ENCODE peak calls at places on chromosomes 2 and 18, in nine cellular contexts. O, T, E, I, W, K, F, J and S are unnamed samples.

GRCh38 chr2:161068670-161069069 is 91.6 kb upstream of the TANK start:
- DNase-seq in K (no peak), T (peak), W (no peak), J (no peak), E (no peak), I (no peak), F (peak), O (no peak), S (peak)

GRCh38 chr2:153360239-153360638 is 118.3 kb downstream of the RPRM start:
- DNase-seq in T (no peak), K (no peak), I (no peak), W (no peak), O (no peak), E (no peak), F (no peak), J (no peak), S (no peak)

GRCh38 chr2:20452551-20452950 is 5.7 kb downstream of the RHOB start:
- DNase-seq in O (no peak), W (peak), E (no peak), I (no peak), F (peak), K (no peak), J (no peak), T (peak), S (peak)

GRCh38 chr18:13279181-13280065 is 60.9 kb downstream of the LDLRAD4 start:
- DNase-seq in I (no peak), O (no peak), J (no peak), W (no peak), T (no peak), K (no peak), F (no peak), E (no peak), S (no peak)

GRCh38 chr2:120543899-120544298 is 191.8 kb upstream of the GLI2 start:
- DNase-seq in E (no peak), I (no peak), W (no peak), O (no peak), K (no peak), J (no peak), F (no peak), T (no peak), S (no peak)

GRCh38 chr2:64787698-64788097 is 134.0 kb upstream of the SERTAD2 start:
- DNase-seq in T (no peak), W (no peak), J (no peak), K (no peak), E (no peak), F (no peak), I (no peak), O (no peak), S (peak)

GRCh38 chr2:122741403-122741802 is 986.0 kb downstream of the TSN start:
- DNase-seq in J (no peak), F (no peak), I (no peak), O (no peak), E (no peak), T (no peak), K (no peak), W (no peak), S (no peak)

GRCh38 chr18:49247786-49248185 is 212.7 kb downstream of the DYM start:
- DNase-seq in O (no peak), J (no peak), K (no peak), I (no peak), F (peak), E (no peak), W (peak), T (no peak), S (peak)

GRCh38 chr2:76283355-76283754 is 572.6 kb upstream of the GCFC2 start:
- DNase-seq in W (no peak), F (no peak), J (no peak), E (no peak), O (no peak), I (no peak), T (no peak), K (no peak), S (no peak)

GRCh38 chr18:26424428-26425147 is 123.8 kb downstream of the KCTD1 start:
- DNase-seq in I (no peak), E (no peak), W (no peak), T (no peak), O (no peak), F (no peak), J (no peak), K (no peak), S (no peak)

GRCh38 chr2:28359222-28360065 is 33.2 kb upstream of the FOSL2 start:
- DNase-seq in F (peak), E (no peak), J (no peak), I (peak), T (peak), O (peak), K (no peak), W (peak), S (peak)

GRCh38 chr18:77866309-77866708 is 616.7 kb downstream of the GALR1 start:
- DNase-seq in E (no peak), W (no peak), F (no peak), T (no peak), K (no peak), O (no peak), I (no peak), J (no peak), S (no peak)

GRCh38 chr2:215421859-215422461 is 13.9 kb downstream of the FN1 start:
- DNase-seq in K (no peak), T (no peak), W (no peak), F (peak), E (no peak), O (no peak), I (no peak), J (no peak), S (peak)

GRCh38 chr2:64405476-64406406 is 48.2 kb upstream of the LGALSL start:
- DNase-seq in K (no peak), O (no peak), W (peak), T (peak), J (peak), F (peak), I (no peak), E (no peak), S (peak)

GRCh38 chr18:59987102-59987501 is 87.3 kb downstream of the PMAIP1 start:
- DNase-seq in I (no peak), O (no peak), T (no peak), E (no peak), J (no peak), K (no peak), F (no peak), W (no peak), S (no peak)

GRCh38 chr18:76458522-76459311 is 36.3 kb downstream of the ZNF516 start:
- DNase-seq in T (no peak), K (no peak), E (no peak), F (no peak), W (no peak), J (no peak), O (peak), I (no peak), S (no peak)

GRCh38 chr2:38376346-38376682 is 759 bp downstream of the ATL2 start:
- DNase-seq in T (peak), J (peak), W (peak), I (no peak), E (peak), O (no peak), K (no peak), F (peak), S (peak)

GRCh38 chr2:33681333-33681732 is 82.2 kb upstream of the FAM98A start:
- DNase-seq in J (no peak), I (no peak), F (peak), E (no peak), O (no peak), T (peak), K (no peak), W (peak), S (peak)
- TF ChIP-seq CTCF in J (no peak), I (peak), F (no peak), E (no peak), O (no peak), T (peak), K (peak), W (peak), S (no peak)

GRCh38 chr2:60347781-60348180 is 205.7 kb downstream of the BCL11A start:
- DNase-seq in T (no peak), W (peak), J (no peak), O (no peak), I (no peak), F (no peak), K (no peak), E (no peak), S (no peak)
- H3K4me3 ChIP-seq in T (no peak), W (no peak), J (no peak), O (no peak), I (no peak), F (no peak), K (no peak), E (no peak), S (no peak)

GRCh38 chr18:3861495-3861894 is 411.5 kb downstream of the TGIF1 start:
- DNase-seq in E (no peak), K (no peak), W (no peak), I (no peak), T (no peak), J (no peak), F (no peak), O (no peak), S (no peak)

GRCh38 chr18:3855961-3856360 is 406.0 kb downstream of the TGIF1 start:
- DNase-seq in J (no peak), I (no peak), K (no peak), W (no peak), T (no peak), O (no peak), E (no peak), F (no peak), S (no peak)

GRCh38 chr18:3852321-3852720 is 402.3 kb downstream of the TGIF1 start:
- DNase-seq in E (no peak), W (no peak), T (no peak), K (no peak), I (no peak), O (no peak), F (no peak), J (no peak), S (no peak)

GRCh38 chr18:3863006-3863405 is 413.0 kb downstream of the TGIF1 start:
- DNase-seq in K (no peak), J (no peak), W (no peak), I (no peak), O (no peak), E (no peak), F (no peak), T (no peak), S (no peak)

GRCh38 chr18:3857544-3857943 is 407.6 kb downstream of the TGIF1 start:
- DNase-seq in J (peak), T (no peak), K (no peak), W (no peak), O (no peak), I (no peak), F (peak), E (no peak), S (no peak)
- TF ChIP-seq CTCF in J (no peak), T (no peak), K (no peak), W (no peak), O (no peak), I (no peak), F (no peak), E (no peak), S (no peak)

GRCh38 chr2:241702405-241703127 is 727 bp downstream of the ING5 start:
- DNase-seq in K (peak), E (peak), W (peak), J (no peak), I (peak), F (no peak), T (peak), O (peak), S (peak)

GRCh38 chr2:241701405-241702154 is at the start of gene ING5:
- DNase-seq in J (peak), W (peak), I (peak), F (peak), K (peak), E (peak), O (peak), T (peak), S (peak)

GRCh38 chr2:241703128-241703604 is 1.3 kb downstream of the ING5 start:
- DNase-seq in K (no peak), T (no peak), I (no peak), O (no peak), F (peak), W (peak), J (no peak), E (no peak), S (peak)

GRCh38 chr2:241701155-241701404 is 759 bp upstream of the ING5 start:
- DNase-seq in J (no peak), O (no peak), F (peak), I (no peak), W (no peak), T (peak), E (no peak), K (peak), S (peak)

GRCh38 chr2:241702155-241702404 is 241 bp downstream of the ING5 start:
- DNase-seq in E (no peak), T (no peak), F (peak), O (peak), K (no peak), W (peak), I (no peak), J (peak), S (no peak)
- H3K4me3 ChIP-seq in E (peak), T (peak), F (peak), O (peak), K (peak), W (peak), I (peak), J (peak), S (peak)